ENCODE peak calls at places on chromosomes 3 and 15, in four cellular contexts. One of them, this sample, is unnamed. For H3K36me3 and H3K4me1, the result is how much of the 10 kb centered on the place peaks cover.

GRCh38 chr3:140898340-140899180 is 43.1 kb upstream of the SLC25A36 start:
- DNase-seq in CD8-positive, alpha-beta T cell: no peak
- DNase-seq in ovary: no peak
- DNase-seq in heart left ventricle: no peak
- DNase-seq in this sample: peak

GRCh38 chr3:136818851-136819783 is at the start of gene SLC35G2:
- DNase-seq in CD8-positive, alpha-beta T cell: peak
- DNase-seq in ovary: peak
- DNase-seq in heart left ventricle: peak
- DNase-seq in this sample: peak

GRCh38 chr3:143526016-143526540 is 322.2 kb downstream of the SLC9A9 start:
- DNase-seq in CD8-positive, alpha-beta T cell: no peak
- DNase-seq in ovary: no peak
- DNase-seq in heart left ventricle: no peak
- DNase-seq in this sample: no peak

GRCh38 chr15:39979606-39980005 is 45.7 kb downstream of the EIF2AK4 start:
- DNase-seq in CD8-positive, alpha-beta T cell: no peak
- DNase-seq in ovary: no peak
- DNase-seq in heart left ventricle: no peak
- DNase-seq in this sample: no peak

GRCh38 chr3:150691414-150692040 is 12.2 kb downstream of the ERICH6 start:
- DNase-seq in CD8-positive, alpha-beta T cell: no peak
- DNase-seq in ovary: no peak
- DNase-seq in heart left ventricle: no peak
- DNase-seq in this sample: no peak

GRCh38 chr3:33063651-33064051 is 33.3 kb downstream of the GLB1 start:
- DNase-seq in CD8-positive, alpha-beta T cell: peak
- DNase-seq in ovary: no peak
- DNase-seq in heart left ventricle: no peak
- DNase-seq in this sample: no peak

GRCh38 chr15:63124506-63124905 is 2.8 kb downstream of the LACTB start:
- DNase-seq in CD8-positive, alpha-beta T cell: no peak
- DNase-seq in ovary: no peak
- DNase-seq in heart left ventricle: no peak
- DNase-seq in this sample: no peak

GRCh38 chr3:194485876-194486539 is 794 bp downstream of the ATP13A3 start:
- DNase-seq in CD8-positive, alpha-beta T cell: peak
- DNase-seq in ovary: peak
- DNase-seq in heart left ventricle: peak
- DNase-seq in this sample: peak

GRCh38 chr3:191143224-191143623 is 55.8 kb upstream of the OSTN start:
- DNase-seq in CD8-positive, alpha-beta T cell: no peak
- DNase-seq in ovary: no peak
- DNase-seq in heart left ventricle: no peak
- DNase-seq in this sample: no peak

GRCh38 chr3:15284121-15284889 is 48.1 kb downstream of the SH3BP5 start:
- DNase-seq in CD8-positive, alpha-beta T cell: no peak
- DNase-seq in ovary: no peak
- DNase-seq in heart left ventricle: no peak
- DNase-seq in this sample: no peak

GRCh38 chr3:155995525-155996370 is 124.6 kb upstream of the KCNAB1 start:
- DNase-seq in CD8-positive, alpha-beta T cell: no peak
- DNase-seq in ovary: no peak
- DNase-seq in heart left ventricle: no peak
- DNase-seq in this sample: no peak

GRCh38 chr3:127174284-127174683 is 18.6 kb upstream of the PRR23E start:
- DNase-seq in CD8-positive, alpha-beta T cell: no peak
- DNase-seq in ovary: peak
- DNase-seq in heart left ventricle: no peak
- DNase-seq in this sample: no peak

GRCh38 chr15:78984041-78984440 is 39.2 kb upstream of the CTSH start:
- DNase-seq in CD8-positive, alpha-beta T cell: no peak
- DNase-seq in ovary: no peak
- DNase-seq in heart left ventricle: no peak
- DNase-seq in this sample: no peak

GRCh38 chr15:62545392-62546227 is 380.5 kb upstream of the C2CD4B start:
- DNase-seq in CD8-positive, alpha-beta T cell: no peak
- DNase-seq in ovary: no peak
- DNase-seq in heart left ventricle: no peak
- DNase-seq in this sample: no peak

GRCh38 chr3:65890328-65890727 is 148.4 kb downstream of the MAGI1 start:
- DNase-seq in CD8-positive, alpha-beta T cell: no peak
- DNase-seq in ovary: no peak
- DNase-seq in heart left ventricle: no peak
- DNase-seq in this sample: no peak

GRCh38 chr3:10558726-10559125 is 53.3 kb upstream of the ATP2B2 start:
- DNase-seq in CD8-positive, alpha-beta T cell: no peak
- DNase-seq in ovary: no peak
- DNase-seq in heart left ventricle: no peak
- DNase-seq in this sample: no peak

GRCh38 chr3:138833908-138834358 is 795 bp downstream of the PIK3CB start:
- DNase-seq in CD8-positive, alpha-beta T cell: no peak
- DNase-seq in ovary: no peak
- DNase-seq in heart left ventricle: no peak
- DNase-seq in this sample: no peak

DNA sequence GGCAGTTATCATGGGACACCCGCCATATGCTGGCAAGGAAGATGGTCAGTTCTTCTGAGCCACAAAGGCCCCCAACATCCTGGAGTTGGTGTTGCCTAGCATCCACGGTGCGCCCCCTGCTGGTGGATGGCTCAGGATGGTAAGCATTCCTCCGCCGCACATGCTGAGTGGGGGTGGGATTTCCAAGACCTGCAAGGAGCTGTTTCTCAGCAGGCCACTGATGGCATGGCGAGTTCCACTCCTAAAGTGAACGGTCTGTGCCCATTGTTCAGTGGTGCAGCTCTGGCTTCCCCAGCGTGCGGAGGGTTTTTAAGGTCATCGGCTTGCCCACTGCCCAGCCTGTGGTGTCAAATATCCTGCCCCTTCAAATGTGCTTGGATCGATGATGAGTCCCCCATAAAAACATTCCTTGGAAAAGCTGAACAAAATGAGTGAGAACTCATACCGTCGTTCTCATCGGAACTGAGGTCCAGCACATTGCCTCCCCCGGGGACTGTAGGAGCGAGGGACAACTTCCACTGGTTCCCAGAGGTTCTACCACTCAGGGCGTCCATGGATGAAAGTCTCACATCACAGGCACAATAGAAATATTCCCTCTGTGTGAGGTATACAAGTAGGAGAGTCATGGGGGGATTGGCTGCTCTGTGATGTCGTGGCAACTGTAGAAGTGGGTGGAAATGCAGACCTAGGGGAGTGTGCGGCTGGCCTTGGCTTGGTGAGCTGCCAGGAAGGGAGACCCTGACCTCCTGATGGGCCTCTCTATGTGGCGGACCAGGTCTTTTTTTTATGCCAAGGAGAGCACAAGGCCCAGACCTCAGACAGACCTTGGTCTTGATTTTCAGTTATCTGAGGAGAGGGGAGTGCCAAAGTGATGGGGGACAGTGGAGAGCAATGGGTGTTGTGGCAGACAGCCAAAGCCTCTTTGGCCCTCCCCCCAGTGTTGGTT is 102.0 kb downstream of the SNRPN start:
- DNase-seq in CD8-positive, alpha-beta T cell: no peak
- DNase-seq in ovary: peak
- DNase-seq in heart left ventricle: no peak
- DNase-seq in this sample: peak
- H3K36me3 ChIP-seq in CD8-positive, alpha-beta T cell: half or more
- H3K36me3 ChIP-seq in ovary: under half
- H3K36me3 ChIP-seq in heart left ventricle: half or more
- H3K36me3 ChIP-seq in this sample: under half

DNA sequence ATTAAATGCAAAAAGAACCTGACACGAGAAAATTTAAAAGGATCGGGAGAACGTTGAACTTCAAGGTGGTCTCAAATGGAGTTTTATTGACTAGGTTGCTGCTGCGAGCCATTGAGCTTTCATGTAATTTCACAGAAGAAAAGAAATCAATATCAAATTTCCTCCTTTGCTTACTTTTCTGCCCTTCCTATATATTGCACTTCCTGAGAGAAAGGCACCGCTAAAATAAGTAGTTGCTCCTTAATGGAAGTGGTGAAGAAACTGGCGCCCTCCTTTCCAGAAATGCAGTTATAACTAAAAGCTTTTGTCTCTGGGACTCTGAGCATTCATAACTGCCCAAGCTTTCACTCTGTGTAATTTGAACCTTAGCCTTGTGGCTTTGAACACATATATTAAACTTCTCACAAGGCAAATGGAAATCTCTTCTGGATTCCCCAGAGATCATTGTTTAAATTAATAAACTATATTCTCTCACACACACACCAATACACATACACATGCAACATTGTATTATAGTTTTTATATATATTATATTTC is 13.4 kb downstream of the EID1 start:
- DNase-seq in CD8-positive, alpha-beta T cell: no peak
- DNase-seq in ovary: no peak
- DNase-seq in heart left ventricle: no peak
- DNase-seq in this sample: no peak
- H3K4me1 ChIP-seq in CD8-positive, alpha-beta T cell: under half
- H3K4me1 ChIP-seq in ovary: under half
- H3K4me1 ChIP-seq in heart left ventricle: under half
- H3K4me1 ChIP-seq in this sample: under half

GRCh38 chr3:184631339-184631965 is 69.9 kb downstream of the EPHB3 start:
- DNase-seq in CD8-positive, alpha-beta T cell: no peak
- DNase-seq in ovary: no peak
- DNase-seq in heart left ventricle: no peak
- DNase-seq in this sample: no peak

GRCh38 chr3:184635126-184635525 is 73.5 kb downstream of the EPHB3 start:
- DNase-seq in CD8-positive, alpha-beta T cell: no peak
- DNase-seq in ovary: no peak
- DNase-seq in heart left ventricle: peak
- DNase-seq in this sample: no peak

GRCh38 chr3:184632551-184632950 is 71.0 kb downstream of the EPHB3 start:
- DNase-seq in CD8-positive, alpha-beta T cell: no peak
- DNase-seq in ovary: no peak
- DNase-seq in heart left ventricle: no peak
- DNase-seq in this sample: no peak

GRCh38 chr3:184630861-184631260 is 69.3 kb downstream of the EPHB3 start:
- DNase-seq in CD8-positive, alpha-beta T cell: no peak
- DNase-seq in ovary: no peak
- DNase-seq in heart left ventricle: no peak
- DNase-seq in this sample: no peak

GRCh38 chr3:184633185-184633584 is 71.6 kb downstream of the EPHB3 start:
- DNase-seq in CD8-positive, alpha-beta T cell: no peak
- DNase-seq in ovary: no peak
- DNase-seq in heart left ventricle: no peak
- DNase-seq in this sample: no peak
- H3K27ac ChIP-seq in CD8-positive, alpha-beta T cell: no peak
- H3K27ac ChIP-seq in ovary: no peak
- H3K27ac ChIP-seq in heart left ventricle: no peak
- H3K27ac ChIP-seq in this sample: no peak

GRCh38 chr3:46679681-46680080 is 13.8 kb downstream of the ALS2CL start:
- DNase-seq in CD8-positive, alpha-beta T cell: no peak
- DNase-seq in ovary: no peak
- DNase-seq in heart left ventricle: no peak
- DNase-seq in this sample: no peak
- H3K36me3 ChIP-seq in CD8-positive, alpha-beta T cell: under half
- H3K36me3 ChIP-seq in ovary: under half
- H3K36me3 ChIP-seq in heart left ventricle: half or more
- H3K36me3 ChIP-seq in this sample: under half

DNA sequence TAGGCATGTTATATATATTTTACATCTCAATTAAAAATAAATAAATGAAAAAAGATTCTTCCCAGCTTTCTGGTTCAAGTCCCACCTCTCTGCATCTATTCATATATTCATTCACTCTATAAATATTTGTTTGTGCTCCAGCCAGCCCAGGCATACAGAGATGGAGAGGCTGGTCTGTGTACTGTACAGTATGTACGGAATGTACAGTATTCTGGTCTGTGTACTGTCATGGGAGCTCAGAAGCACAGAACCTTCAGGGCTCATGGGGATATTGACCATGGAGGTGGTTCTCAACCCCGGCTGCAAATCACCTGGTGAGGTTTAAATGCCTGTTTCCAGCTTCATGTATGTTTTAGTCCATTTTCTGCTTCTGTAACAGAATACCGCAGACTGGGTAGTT is 13.8 kb downstream of the CORO2B start:
- DNase-seq in CD8-positive, alpha-beta T cell: no peak
- DNase-seq in ovary: no peak
- DNase-seq in heart left ventricle: no peak
- DNase-seq in this sample: no peak
- H3K4me1 ChIP-seq in CD8-positive, alpha-beta T cell: under half
- H3K4me1 ChIP-seq in ovary: under half
- H3K4me1 ChIP-seq in heart left ventricle: half or more
- H3K4me1 ChIP-seq in this sample: under half

GRCh38 chr3:43213631-43214030 is 72.7 kb upstream of the SNRK start:
- DNase-seq in CD8-positive, alpha-beta T cell: no peak
- DNase-seq in ovary: no peak
- DNase-seq in heart left ventricle: no peak
- DNase-seq in this sample: no peak
- H3K27ac ChIP-seq in CD8-positive, alpha-beta T cell: no peak
- H3K27ac ChIP-seq in ovary: no peak
- H3K27ac ChIP-seq in heart left ventricle: no peak
- H3K27ac ChIP-seq in this sample: no peak

DNA sequence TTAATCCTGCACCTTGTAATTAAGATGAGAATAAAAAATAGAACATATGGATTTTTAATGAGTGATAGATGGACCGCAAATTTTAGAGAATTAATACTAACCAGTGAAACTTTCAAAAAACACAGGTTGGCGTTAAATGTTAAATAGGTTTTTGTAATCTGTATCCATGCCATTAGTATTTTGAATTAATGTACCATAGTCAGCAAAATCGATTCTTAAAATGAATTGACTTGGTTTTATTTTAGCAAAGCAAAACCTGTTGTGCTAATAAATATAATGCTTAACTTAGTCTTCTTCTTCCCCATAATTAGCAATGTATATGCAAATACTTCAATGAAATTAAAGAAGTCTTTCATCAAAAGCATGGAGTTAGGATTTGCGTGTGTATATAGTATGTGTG is 63.1 kb downstream of the EPHA6 start:
- DNase-seq in CD8-positive, alpha-beta T cell: no peak
- DNase-seq in ovary: no peak
- DNase-seq in heart left ventricle: no peak
- DNase-seq in this sample: no peak
- H3K36me3 ChIP-seq in CD8-positive, alpha-beta T cell: under half
- H3K36me3 ChIP-seq in ovary: under half
- H3K36me3 ChIP-seq in heart left ventricle: under half
- H3K36me3 ChIP-seq in this sample: under half

GRCh38 chr3:129117134-129117533 is 4.5 kb downstream of the RAB43 start:
- DNase-seq in CD8-positive, alpha-beta T cell: no peak
- DNase-seq in ovary: no peak
- DNase-seq in heart left ventricle: no peak
- DNase-seq in this sample: no peak

GRCh38 chr3:129121016-129121791 is 400 bp downstream of the RAB43 start:
- DNase-seq in CD8-positive, alpha-beta T cell: no peak
- DNase-seq in ovary: peak
- DNase-seq in heart left ventricle: peak
- DNase-seq in this sample: no peak

GRCh38 chr3:129120254-129121004 is 1.2 kb downstream of the RAB43 start:
- DNase-seq in CD8-positive, alpha-beta T cell: peak
- DNase-seq in ovary: peak
- DNase-seq in heart left ventricle: peak
- DNase-seq in this sample: peak

GRCh38 chr3:129118745-129119144 is 2.9 kb downstream of the RAB43 start:
- DNase-seq in CD8-positive, alpha-beta T cell: peak
- DNase-seq in ovary: no peak
- DNase-seq in heart left ventricle: no peak
- DNase-seq in this sample: no peak

GRCh38 chr3:129119365-129120100 is 2.1 kb downstream of the RAB43 start:
- DNase-seq in CD8-positive, alpha-beta T cell: peak
- DNase-seq in ovary: no peak
- DNase-seq in heart left ventricle: no peak
- DNase-seq in this sample: no peak
- H3K4me1 ChIP-seq in CD8-positive, alpha-beta T cell: under half
- H3K4me1 ChIP-seq in ovary: under half
- H3K4me1 ChIP-seq in heart left ventricle: under half
- H3K4me1 ChIP-seq in this sample: under half